ENCODE peak calls at places on chromosomes 2 and 18, in six cellular contexts. E is activated naive CD8-positive, alpha-beta T cell treated with anti-CD3 and anti-CD28 coated beads, Interleukin-2, amount 10 ng/mL, durations not matched to agents 7 days and 5 days; M is Right ventricle myocardium inferior; P is left cardiac atrium; Z is psoas muscle; F is activated T-cell treated with anti-CD3 and anti-CD28 coated beads, Interleukin-2, amount 50 U/mL, for 72 hours. V is an unnamed sample.

GRCh38 chr2:18169121-18169786 is 290.8 kb downstream of the KCNS3 start:
- ATAC-seq in E (no peak), M (no peak), P (no peak), Z (no peak), F (no peak), V (no peak)

GRCh38 chr2:189096769-189097447 is 82.7 kb downstream of the COL5A2 start:
- ATAC-seq in E (no peak), M (no peak), P (peak), Z (no peak), F (no peak), V (no peak)

GRCh38 chr2:241399941-241400922 is 44.1 kb downstream of the FARP2 start:
- ATAC-seq in E (no peak), M (no peak), P (no peak), Z (no peak), F (no peak), V (no peak)

GRCh38 chr18:55236150-55236931 is 277.1 kb upstream of the CCDC68 start:
- ATAC-seq in E (no peak), M (peak), P (peak), Z (peak), F (no peak), V (peak)

GRCh38 chr2:105772362-105772761 is 27.6 kb downstream of the NCK2 start:
- ATAC-seq in E (no peak), M (peak), P (peak), Z (no peak), F (no peak), V (no peak)

GRCh38 chr2:102063360-102063947 is 71.7 kb downstream of the IL1R2 start:
- ATAC-seq in E (no peak), M (peak), P (peak), Z (peak), F (no peak), V (no peak)

GRCh38 chr2:200466703-200467418 is 43.0 kb downstream of the KCTD18 start:
- ATAC-seq in E (peak), M (peak), P (peak), Z (peak), F (peak), V (peak)

GRCh38 chr2:46554381-46554780 is 75.0 kb downstream of the TMEM247 start:
- ATAC-seq in E (no peak), M (peak), P (peak), Z (peak), F (no peak), V (no peak)

GRCh38 chr2:54048117-54048785 is 67.2 kb upstream of the ACYP2 start:
- ATAC-seq in E (peak), M (no peak), P (peak), Z (no peak), F (peak), V (no peak)

GRCh38 chr2:222904557-222905258 is 43.9 kb downstream of the ACSL3 start:
- ATAC-seq in E (no peak), M (no peak), P (peak), Z (no peak), F (no peak), V (no peak)

GRCh38 chr2:238696323-238696722 is 151.6 kb upstream of the TWIST2 start:
- ATAC-seq in E (no peak), M (no peak), P (no peak), Z (no peak), F (no peak), V (no peak)

GRCh38 chr2:237227190-237227988 is 141.7 kb downstream of the COPS8 start:
- ATAC-seq in E (peak), M (no peak), P (peak), Z (no peak), F (peak), V (no peak)

GRCh38 chr2:17849260-17849659 is 29.2 kb upstream of the KCNS3 start:
- ATAC-seq in E (no peak), M (no peak), P (no peak), Z (no peak), F (no peak), V (no peak)

GRCh38 chr2:43569921-43570320 is 25.9 kb downstream of the THADA start:
- ATAC-seq in E (peak), M (no peak), P (no peak), Z (no peak), F (peak), V (peak)

GRCh38 chr18:51169731-51170130 is 27.8 kb downstream of the MEX3C start:
- ATAC-seq in E (peak), M (no peak), P (no peak), Z (no peak), F (peak), V (no peak)

GRCh38 chr2:218282173-218282991 is 9.9 kb downstream of the TMBIM1 start:
- ATAC-seq in E (no peak), M (peak), P (no peak), Z (peak), F (no peak), V (no peak)

GRCh38 chr2:224796695-224797305 is 80.6 kb upstream of the CCDC195 start:
- ATAC-seq in E (no peak), M (no peak), P (no peak), Z (no peak), F (no peak), V (no peak)

GRCh38 chr18:43800584-43800983 is 523.3 kb upstream of the SYT4 start:
- ATAC-seq in E (no peak), M (no peak), P (no peak), Z (no peak), F (no peak), V (no peak)

GRCh38 chr2:222965555-222965954 is 86.4 kb upstream of the KCNE4 start:
- ATAC-seq in E (no peak), M (no peak), P (no peak), Z (no peak), F (no peak), V (no peak)

GRCh38 chr2:40665493-40666232 is 213.8 kb upstream of the SLC8A1 start:
- ATAC-seq in E (no peak), M (no peak), P (no peak), Z (no peak), F (no peak), V (no peak)

GRCh38 chr2:157476915-157477709 is 33.2 kb upstream of the CYTIP start:
- ATAC-seq in E (peak), M (no peak), P (no peak), Z (no peak), F (peak), V (no peak)

GRCh38 chr2:224820283-224820991 is 104.3 kb upstream of the CCDC195 start:
- ATAC-seq in E (no peak), M (peak), P (peak), Z (no peak), F (no peak), V (no peak)

GRCh38 chr2:11655495-11655894 is 14.5 kb downstream of the NTSR2 start:
- ATAC-seq in E (no peak), M (no peak), P (no peak), Z (no peak), F (no peak), V (no peak)

GRCh38 chr2:54975598-54976507 is 74.4 kb downstream of the RTN4 start:
- ATAC-seq in E (no peak), M (no peak), P (peak), Z (peak), F (no peak), V (no peak)

GRCh38 chr2:173076557-173077345 is 1.1 kb downstream of the MAP3K20 start:
- ATAC-seq in E (peak), M (peak), P (peak), Z (peak), F (peak), V (peak)

GRCh38 chr2:158953926-158954763 is 14.3 kb upstream of the TANC1 start:
- ATAC-seq in E (peak), M (peak), P (peak), Z (peak), F (peak), V (peak)

GRCh38 chr2:108958632-108959341 is 30.2 kb downstream of the EDAR start:
- ATAC-seq in E (no peak), M (peak), P (peak), Z (no peak), F (no peak), V (no peak)

GRCh38 chr2:206642075-206643025 is at the start of gene FAM237A:
- ATAC-seq in E (no peak), M (no peak), P (peak), Z (no peak), F (no peak), V (no peak)

GRCh38 chr18:27667064-27667463 is 482.0 kb upstream of the CHST9 start:
- ATAC-seq in E (no peak), M (no peak), P (no peak), Z (no peak), F (no peak), V (no peak)

GRCh38 chr18:76498064-76498463 is 3.0 kb upstream of the ZNF516 start:
- ATAC-seq in E (no peak), M (no peak), P (no peak), Z (no peak), F (no peak), V (no peak)

V was measured in stimulated activated memory B cell treated with anti-CD40 and anti-IgM and Interleukin-4, amounts not matched to agents 10 μg/mL and 1 μg/mL and 100 μg/mL, for 72 hours.